ENCODE peak calls at places on chromosomes 4 and X, in eight cellular contexts. W, O, G, U, X, C, H and T are unnamed samples.
A peak's percentile ranks its signal among the peaks of the same experiment; 100 is the strongest.

GRCh38 chrX:39214380-39215126 is 413.3 kb downstream of the MID1IP1 start:
- DNase-seq in O (no peak), X (no peak), C (no peak), H (no peak), W (no peak), U (no peak), G (no peak), T (no peak)

GRCh38 chrX:13223868-13224555 is 95.8 kb downstream of the ATXN3L start:
- DNase-seq in X (peak; percentile 27), G (no peak), H (peak; percentile 91), U (no peak), C (no peak), W (peak; percentile 83), O (no peak), T (no peak)

GRCh38 chr4:119210760-119211159 is 1.8 kb upstream of the USP53 start:
- DNase-seq in W (no peak), C (peak; percentile 51), H (peak; percentile 69), U (no peak), G (no peak), O (no peak), X (no peak), T (no peak)

GRCh38 chrX:7330551-7330950 is 182.6 kb upstream of the PUDP start:
- DNase-seq in X (no peak), G (no peak), O (no peak), H (no peak), U (no peak), C (no peak), W (no peak), T (no peak)

GRCh38 chr4:111066887-111067286 is 444.0 kb upstream of the PITX2 start:
- DNase-seq in G (no peak), X (no peak), O (no peak), H (peak; percentile 68), C (no peak), W (peak; percentile 2), U (no peak), T (no peak)

GRCh38 chr4:138834029-138834428 is 181.6 kb upstream of the NOCT start:
- DNase-seq in O (no peak), H (no peak), X (no peak), U (no peak), C (no peak), W (no peak), G (no peak), T (no peak)

GRCh38 chr4:165654556-165654955 is 218.5 kb upstream of the TLL1 start:
- DNase-seq in U (no peak), C (no peak), H (no peak), G (no peak), O (no peak), W (no peak), X (no peak), T (no peak)

GRCh38 chr4:80171251-80171650 is 26.1 kb upstream of the PRDM8 start:
- DNase-seq in X (no peak), U (no peak), H (peak; percentile 40), G (no peak), O (no peak), W (peak; percentile 4), C (no peak), T (no peak)

GRCh38 chr4:98741952-98742351 is 83.5 kb upstream of the TSPAN5 start:
- DNase-seq in U (no peak), C (no peak), W (no peak), H (no peak), G (no peak), X (no peak), O (no peak), T (no peak)

GRCh38 chr4:169185133-169185956 is 85.4 kb downstream of the SH3RF1 start:
- DNase-seq in C (no peak), H (no peak), W (no peak), O (no peak), X (no peak), G (no peak), U (no peak), T (no peak)

GRCh38 chrX:112832481-112833095 is 8.0 kb downstream of the AMOT start:
- DNase-seq in C (no peak), G (no peak), O (no peak), X (peak; percentile 72), H (no peak), W (no peak), U (no peak), T (no peak)

GRCh38 chrX:128106630-128107029 is 54.4 kb upstream of the ACTRT1 start:
- DNase-seq in G (no peak), C (peak; percentile 33), H (no peak), W (no peak), U (no peak), O (no peak), X (no peak), T (peak; percentile 0)

GRCh38 chr4:24214796-24215195 is 324.9 kb upstream of the PPARGC1A start:
- DNase-seq in X (no peak), H (no peak), O (no peak), C (no peak), G (no peak), W (no peak), U (no peak), T (no peak)

GRCh38 chr4:75087865-75088264 is 154.9 kb downstream of the PARM1 start:
- DNase-seq in X (no peak), G (no peak), H (no peak), W (no peak), U (no peak), O (no peak), C (no peak), T (no peak)

GRCh38 chr4:140645614-140646412 is 77.1 kb upstream of the UCP1 start:
- DNase-seq in W (no peak), U (no peak), H (no peak), O (peak; percentile 79), G (no peak), C (no peak), X (no peak), T (no peak)

GRCh38 chr4:76723373-76723772 is 174.6 kb downstream of the SOWAHB start:
- DNase-seq in X (no peak), O (no peak), W (no peak), H (peak; percentile 29), C (no peak), G (no peak), U (no peak), T (no peak)

GRCh38 chr4:88526221-88526815 is 2.7 kb upstream of the PYURF start:
- DNase-seq in X (no peak), G (no peak), W (no peak), H (peak; percentile 48), U (no peak), O (no peak), C (peak; percentile 33), T (peak; percentile 33)

GRCh38 chr4:188892837-188893236 is 753.6 kb downstream of the TRIML1 start:
- DNase-seq in C (no peak), G (no peak), U (no peak), H (no peak), X (no peak), W (no peak), O (no peak), T (no peak)

GRCh38 chr4:33160126-33160525 is 2440.0 kb downstream of the PCDH7 start:
- DNase-seq in G (no peak), U (no peak), C (peak; percentile 50), X (no peak), W (no peak), O (no peak), H (peak; percentile 54), T (peak; percentile 6)

GRCh38 chr4:77579406-77580076 is 26.1 kb upstream of the CXCL13 start:
- DNase-seq in W (peak; percentile 46), G (no peak), C (no peak), X (no peak), U (no peak), O (no peak), H (peak; percentile 87), T (no peak)

GRCh38 chr4:166153539-166153938 is 280.5 kb downstream of the TLL1 start:
- DNase-seq in O (no peak), H (no peak), G (no peak), U (no peak), C (no peak), W (peak; percentile 6), X (no peak), T (no peak)

GRCh38 chr4:110823251-110823650 is 200.4 kb upstream of the PITX2 start:
- DNase-seq in H (peak; percentile 50), C (peak; percentile 56), U (no peak), W (peak; percentile 50), X (no peak), O (no peak), G (no peak), T (no peak)

GRCh38 chr4:127781303-127782024 is 658 bp upstream of the HSPA4L start:
- DNase-seq in U (peak; percentile 1), W (peak; percentile 27), H (peak; percentile 60), G (no peak), C (no peak), O (peak; percentile 53), X (no peak), T (no peak)

GRCh38 chrX:141652315-141652714 is 46.2 kb downstream of the SPANXD start:
- DNase-seq in O (no peak), H (peak; percentile 23), W (peak; percentile 1), C (no peak), G (no peak), X (no peak), U (no peak), T (no peak)

GRCh38 chr4:74794341-74794801 is at the start of gene BTC:
- DNase-seq in O (peak; percentile 21), U (no peak), G (no peak), X (peak; percentile 84), W (peak; percentile 34), C (no peak), H (peak; percentile 37), T (no peak)

GRCh38 chr4:37644962-37645361 is 41.2 kb downstream of the RELL1 start:
- DNase-seq in H (no peak), W (no peak), C (no peak), X (no peak), G (no peak), U (no peak), O (no peak), T (no peak)

GRCh38 chrX:152819732-152820131 is 10.8 kb downstream of the CETN2 start:
- DNase-seq in H (peak; percentile 88), G (no peak), X (no peak), U (no peak), C (no peak), W (peak; percentile 4), O (no peak), T (no peak)

GRCh38 chrX:106467422-106467821 is 144.4 kb upstream of the RADX start:
- DNase-seq in C (no peak), G (no peak), H (no peak), W (no peak), U (no peak), O (no peak), X (no peak), T (no peak)

GRCh38 chrX:148940411-148940996 is 440.1 kb downstream of the AFF2 start:
- DNase-seq in W (no peak), U (no peak), C (peak; percentile 31), O (no peak), H (no peak), G (no peak), X (no peak), T (no peak)

GRCh38 chr4:4379540-4380087 is 7.3 kb upstream of the NSG1 start:
- DNase-seq in U (no peak), X (no peak), C (no peak), W (no peak), O (no peak), G (no peak), H (no peak), T (peak; percentile 18)

GRCh38 chr4:156052116-156052515 is 98.5 kb upstream of the CTSO start:
- DNase-seq in H (no peak), U (no peak), C (no peak), O (no peak), G (no peak), X (no peak), W (no peak), T (no peak)

GRCh38 chr4:5638976-5639375 is 69.4 kb downstream of the EVC2 start:
- DNase-seq in C (no peak), H (peak; percentile 86), U (no peak), G (no peak), W (peak; percentile 20), O (no peak), X (no peak), T (no peak)